ENCODE peak calls at places on chromosomes 16 and 17, in six cellular contexts. C, V, U, H, M and E are unnamed samples.

GRCh38 chr17:33205552-33205951 is 87.5 kb downstream of the ASIC2 start:
- DNase-seq in C (no peak), V (no peak), U (peak; percentile 16), H (no peak), M (no peak), E (no peak)

GRCh38 chr16:84009282-84009681 is 33.3 kb downstream of the SLC38A8 start:
- DNase-seq in C (no peak), V (no peak), U (no peak), H (no peak), M (no peak), E (no peak)

GRCh38 chr17:57283203-57283971 is 27.1 kb downstream of the MSI2 start:
- DNase-seq in C (no peak), V (no peak), U (no peak), H (no peak), M (no peak), E (no peak)

GRCh38 chr17:41421116-41421515 is 3.3 kb downstream of the KRT37 start:
- DNase-seq in C (no peak), V (no peak), U (no peak), H (peak; percentile 13), M (no peak), E (no peak)

GRCh38 chr16:35188288-35189155 is 1729.1 kb downstream of the TP53TG3F start:
- DNase-seq in C (peak; percentile 49), V (no peak), U (no peak), H (no peak), M (no peak), E (no peak)

GRCh38 chr16:11977206-11978041 is 890 bp downstream of the SNX29 start:
- DNase-seq in C (peak; percentile 70), V (peak; percentile 29), U (no peak), H (peak; percentile 72), M (no peak), E (no peak)

GRCh38 chr17:83061586-83061985 is 17.8 kb upstream of the METRNL start:
- DNase-seq in C (peak; percentile 46), V (no peak), U (no peak), H (no peak), M (no peak), E (no peak)

GRCh38 chr17:29012535-29012934 is 6.7 kb upstream of the SEZ6 start:
- DNase-seq in C (no peak), V (no peak), U (no peak), H (peak; percentile 8), M (no peak), E (no peak)

GRCh38 chr16:86257546-86257945 is 252.8 kb upstream of the FOXF1 start:
- DNase-seq in C (no peak), V (no peak), U (peak; percentile 5), H (no peak), M (no peak), E (no peak)

GRCh38 chr16:77782694-77783093 is 5.7 kb upstream of the VAT1L start:
- DNase-seq in C (no peak), V (peak; percentile 75), U (no peak), H (no peak), M (no peak), E (no peak)

GRCh38 chr17:37182786-37183185 is 193.0 kb upstream of the C17orf78 start:
- DNase-seq in C (no peak), V (no peak), U (no peak), H (peak; percentile 13), M (no peak), E (no peak)

GRCh38 chr17:19719365-19720209 is 3.2 kb upstream of the SLC47A2 start:
- DNase-seq in C (peak; percentile 72), V (no peak), U (peak; percentile 27), H (no peak), M (no peak), E (no peak)

GRCh38 chr16:77585379-77585778 is 136.9 kb upstream of the NUDT7 start:
- DNase-seq in C (no peak), V (no peak), U (no peak), H (peak; percentile 77), M (no peak), E (no peak)

GRCh38 chr17:57971572-57971971 is 16.4 kb upstream of the CUEDC1 start:
- DNase-seq in C (no peak), V (no peak), U (no peak), H (no peak), M (no peak), E (no peak)

GRCh38 chr16:66751135-66751991 is at the start of gene DYNC1LI2:
- DNase-seq in C (peak; percentile 94), V (peak; percentile 72), U (peak; percentile 81), H (peak; percentile 71), M (peak; percentile 53), E (peak; percentile 85)

GRCh38 chr16:588639-588888 is 1.3 kb upstream of the RAB40C start:
- DNase-seq in C (no peak), V (peak; percentile 50), U (no peak), H (peak; percentile 69), M (peak; percentile 19), E (no peak)

GRCh38 chr17:78144146-78144719 is 2.0 kb upstream of the C17orf99 start:
- DNase-seq in C (peak; percentile 94), V (no peak), U (no peak), H (peak; percentile 91), M (no peak), E (no peak)